ENCODE peak calls at places on chromosomes 5 and 9, in four cellular contexts. One of them, this sample, is unnamed.

GRCh38 chr5:154421868-154422267 is 23.9 kb upstream of the SAP30L start:
- DNase-seq in stimulated activated CD4-positive, alpha-beta T cell treated with anti-CD3 and anti-CD28 coated beads, Interleukin-15, amount 100 ng/mL, for 1 hour: no peak
- DNase-seq in NCI-H2171 treated with DMSO at 0.1 percent for 48 hours: peak
- DNase-seq in NCI-H526 treated with DMSO at 0.1 percent for 48 hours: no peak
- DNase-seq in this sample: no peak

GRCh38 chr5:172211676-172212075 is 17.7 kb downstream of the EFCAB9 start:
- DNase-seq in NCI-H526 treated with DMSO at 0.1 percent for 48 hours: no peak
- DNase-seq in stimulated activated CD4-positive, alpha-beta T cell treated with anti-CD3 and anti-CD28 coated beads, Interleukin-15, amount 100 ng/mL, for 1 hour: no peak
- DNase-seq in NCI-H2171 treated with DMSO at 0.1 percent for 48 hours: no peak
- DNase-seq in this sample: no peak

GRCh38 chr9:125995006-125995405 is 247.8 kb downstream of the PBX3 start:
- DNase-seq in stimulated activated CD4-positive, alpha-beta T cell treated with anti-CD3 and anti-CD28 coated beads, Interleukin-15, amount 100 ng/mL, for 1 hour: no peak
- DNase-seq in NCI-H2171 treated with DMSO at 0.1 percent for 48 hours: no peak
- DNase-seq in NCI-H526 treated with DMSO at 0.1 percent for 48 hours: no peak
- DNase-seq in this sample: no peak

GRCh38 chr5:177312649-177313181 is 1.0 kb upstream of the MXD3 start:
- DNase-seq in stimulated activated CD4-positive, alpha-beta T cell treated with anti-CD3 and anti-CD28 coated beads, Interleukin-15, amount 100 ng/mL, for 1 hour: no peak
- DNase-seq in NCI-H2171 treated with DMSO at 0.1 percent for 48 hours: peak
- DNase-seq in NCI-H526 treated with DMSO at 0.1 percent for 48 hours: no peak
- DNase-seq in this sample: no peak

GRCh38 chr9:118522093-118523028 is 818.2 kb downstream of the TLR4 start:
- DNase-seq in NCI-H526 treated with DMSO at 0.1 percent for 48 hours: peak
- DNase-seq in stimulated activated CD4-positive, alpha-beta T cell treated with anti-CD3 and anti-CD28 coated beads, Interleukin-15, amount 100 ng/mL, for 1 hour: no peak
- DNase-seq in NCI-H2171 treated with DMSO at 0.1 percent for 48 hours: peak
- DNase-seq in this sample: no peak

GRCh38 chr9:33341182-33341581 is 50.9 kb downstream of the NFX1 start:
- DNase-seq in NCI-H2171 treated with DMSO at 0.1 percent for 48 hours: no peak
- DNase-seq in NCI-H526 treated with DMSO at 0.1 percent for 48 hours: no peak
- DNase-seq in stimulated activated CD4-positive, alpha-beta T cell treated with anti-CD3 and anti-CD28 coated beads, Interleukin-15, amount 100 ng/mL, for 1 hour: no peak
- DNase-seq in this sample: no peak

GRCh38 chr5:145975361-145976066 is 39.1 kb downstream of the SH3RF2 start:
- DNase-seq in stimulated activated CD4-positive, alpha-beta T cell treated with anti-CD3 and anti-CD28 coated beads, Interleukin-15, amount 100 ng/mL, for 1 hour: no peak
- DNase-seq in NCI-H2171 treated with DMSO at 0.1 percent for 48 hours: no peak
- DNase-seq in NCI-H526 treated with DMSO at 0.1 percent for 48 hours: no peak
- DNase-seq in this sample: no peak

GRCh38 chr5:73288803-73289720 is 116.1 kb downstream of the TMEM174 start:
- DNase-seq in NCI-H526 treated with DMSO at 0.1 percent for 48 hours: no peak
- DNase-seq in stimulated activated CD4-positive, alpha-beta T cell treated with anti-CD3 and anti-CD28 coated beads, Interleukin-15, amount 100 ng/mL, for 1 hour: no peak
- DNase-seq in NCI-H2171 treated with DMSO at 0.1 percent for 48 hours: no peak
- DNase-seq in this sample: no peak

GRCh38 chr5:109594217-109594616 is 95.5 kb upstream of the MAN2A1 start:
- DNase-seq in NCI-H2171 treated with DMSO at 0.1 percent for 48 hours: no peak
- DNase-seq in NCI-H526 treated with DMSO at 0.1 percent for 48 hours: no peak
- DNase-seq in stimulated activated CD4-positive, alpha-beta T cell treated with anti-CD3 and anti-CD28 coated beads, Interleukin-15, amount 100 ng/mL, for 1 hour: no peak
- DNase-seq in this sample: no peak

GRCh38 chr5:1749346-1750124 is 50.1 kb downstream of the MRPL36 start:
- DNase-seq in stimulated activated CD4-positive, alpha-beta T cell treated with anti-CD3 and anti-CD28 coated beads, Interleukin-15, amount 100 ng/mL, for 1 hour: no peak
- DNase-seq in NCI-H2171 treated with DMSO at 0.1 percent for 48 hours: no peak
- DNase-seq in NCI-H526 treated with DMSO at 0.1 percent for 48 hours: no peak
- DNase-seq in this sample: no peak

GRCh38 chr5:91848453-91848852 is 465.3 kb upstream of the ARRDC3 start:
- DNase-seq in NCI-H526 treated with DMSO at 0.1 percent for 48 hours: no peak
- DNase-seq in stimulated activated CD4-positive, alpha-beta T cell treated with anti-CD3 and anti-CD28 coated beads, Interleukin-15, amount 100 ng/mL, for 1 hour: no peak
- DNase-seq in NCI-H2171 treated with DMSO at 0.1 percent for 48 hours: no peak
- DNase-seq in this sample: no peak

GRCh38 chr5:143893638-143894037 is 81.7 kb downstream of the HMHB1 start:
- DNase-seq in NCI-H2171 treated with DMSO at 0.1 percent for 48 hours: no peak
- DNase-seq in NCI-H526 treated with DMSO at 0.1 percent for 48 hours: no peak
- DNase-seq in stimulated activated CD4-positive, alpha-beta T cell treated with anti-CD3 and anti-CD28 coated beads, Interleukin-15, amount 100 ng/mL, for 1 hour: no peak
- DNase-seq in this sample: no peak

GRCh38 chr9:73640971-73641370 is 489.3 kb downstream of the ANXA1 start:
- DNase-seq in NCI-H2171 treated with DMSO at 0.1 percent for 48 hours: no peak
- DNase-seq in stimulated activated CD4-positive, alpha-beta T cell treated with anti-CD3 and anti-CD28 coated beads, Interleukin-15, amount 100 ng/mL, for 1 hour: no peak
- DNase-seq in NCI-H526 treated with DMSO at 0.1 percent for 48 hours: no peak
- DNase-seq in this sample: no peak

This sample was measured in cortex of kidney.